ENCODE peak calls at places on chromosomes 3 and 15, in ten cellular contexts. One of them, this sample, is unnamed. For H3K4me1 and H3K27me3, the result is how much of the 10 kb centered on the place peaks cover.

GRCh38 chr15:36075333-36075732 is 504.1 kb upstream of the CDIN1 start:
- DNase-seq in fibroblast of lung: peak
- DNase-seq in effector memory CD4-positive, alpha-beta T cell: no peak
- DNase-seq in tibial artery: no peak
- DNase-seq in small intestine: no peak
- DNase-seq in tibial nerve: no peak
- DNase-seq in suprapubic skin: no peak
- DNase-seq in ovary: no peak
- DNase-seq in Peyer's patch: no peak
- DNase-seq in SK-N-SH: no peak
- DNase-seq in this sample: no peak

GRCh38 chr15:39828374-39828931 is 45.8 kb upstream of the FSIP1 start:
- DNase-seq in fibroblast of lung: peak
- DNase-seq in effector memory CD4-positive, alpha-beta T cell: no peak
- DNase-seq in tibial artery: no peak
- DNase-seq in small intestine: peak
- DNase-seq in tibial nerve: peak
- DNase-seq in suprapubic skin: no peak
- DNase-seq in ovary: no peak
- DNase-seq in Peyer's patch: no peak
- DNase-seq in SK-N-SH: no peak
- DNase-seq in this sample: peak

GRCh38 chr3:75272708-75273107 is 391.4 kb upstream of the FRG2C start:
- DNase-seq in fibroblast of lung: peak
- DNase-seq in effector memory CD4-positive, alpha-beta T cell: no peak
- DNase-seq in tibial artery: no peak
- DNase-seq in small intestine: no peak
- DNase-seq in tibial nerve: no peak
- DNase-seq in suprapubic skin: no peak
- DNase-seq in ovary: no peak
- DNase-seq in Peyer's patch: no peak
- DNase-seq in SK-N-SH: no peak
- DNase-seq in this sample: no peak

GRCh38 chr15:45200799-45201556 is 13.2 kb upstream of the SHF start:
- DNase-seq in fibroblast of lung: peak
- DNase-seq in effector memory CD4-positive, alpha-beta T cell: peak
- DNase-seq in tibial artery: peak
- DNase-seq in small intestine: peak
- DNase-seq in tibial nerve: peak
- DNase-seq in suprapubic skin: peak
- DNase-seq in ovary: peak
- DNase-seq in Peyer's patch: peak
- DNase-seq in SK-N-SH: peak
- DNase-seq in this sample: peak

GRCh38 chr3:50610181-50610971 is 1.2 kb downstream of the CISH start:
- DNase-seq in fibroblast of lung: no peak
- DNase-seq in effector memory CD4-positive, alpha-beta T cell: no peak
- DNase-seq in tibial artery: no peak
- DNase-seq in small intestine: peak
- DNase-seq in tibial nerve: no peak
- DNase-seq in suprapubic skin: no peak
- DNase-seq in ovary: peak
- DNase-seq in Peyer's patch: peak
- DNase-seq in SK-N-SH: no peak
- DNase-seq in this sample: no peak

GRCh38 chr3:4540267-4540666 is 47.1 kb downstream of the ITPR1 start:
- DNase-seq in fibroblast of lung: no peak
- DNase-seq in effector memory CD4-positive, alpha-beta T cell: no peak
- DNase-seq in tibial artery: no peak
- DNase-seq in small intestine: no peak
- DNase-seq in tibial nerve: no peak
- DNase-seq in suprapubic skin: no peak
- DNase-seq in ovary: no peak
- DNase-seq in Peyer's patch: no peak
- DNase-seq in SK-N-SH: no peak
- DNase-seq in this sample: no peak

GRCh38 chr15:36769110-36769509 is 189.7 kb downstream of the CDIN1 start:
- DNase-seq in fibroblast of lung: peak
- DNase-seq in effector memory CD4-positive, alpha-beta T cell: no peak
- DNase-seq in tibial artery: no peak
- DNase-seq in small intestine: no peak
- DNase-seq in tibial nerve: no peak
- DNase-seq in suprapubic skin: no peak
- DNase-seq in ovary: no peak
- DNase-seq in Peyer's patch: no peak
- DNase-seq in SK-N-SH: no peak
- DNase-seq in this sample: no peak

GRCh38 chr15:90087454-90088154 is 14.7 kb downstream of the IDH2 start:
- DNase-seq in fibroblast of lung: peak
- DNase-seq in effector memory CD4-positive, alpha-beta T cell: no peak
- DNase-seq in tibial artery: no peak
- DNase-seq in small intestine: no peak
- DNase-seq in tibial nerve: no peak
- DNase-seq in suprapubic skin: no peak
- DNase-seq in ovary: peak
- DNase-seq in Peyer's patch: no peak
- DNase-seq in SK-N-SH: peak
- DNase-seq in this sample: peak

GRCh38 chr15:66838671-66839239 is 136.7 kb downstream of the SMAD6 start:
- DNase-seq in fibroblast of lung: peak
- DNase-seq in effector memory CD4-positive, alpha-beta T cell: no peak
- DNase-seq in tibial artery: no peak
- DNase-seq in small intestine: peak
- DNase-seq in tibial nerve: no peak
- DNase-seq in suprapubic skin: no peak
- DNase-seq in ovary: no peak
- DNase-seq in Peyer's patch: no peak
- DNase-seq in SK-N-SH: peak
- DNase-seq in this sample: peak

GRCh38 chr15:75422554-75422953 is 28.9 kb downstream of the SIN3A start:
- DNase-seq in fibroblast of lung: no peak
- DNase-seq in effector memory CD4-positive, alpha-beta T cell: no peak
- DNase-seq in tibial artery: no peak
- DNase-seq in small intestine: no peak
- DNase-seq in tibial nerve: no peak
- DNase-seq in suprapubic skin: no peak
- DNase-seq in ovary: no peak
- DNase-seq in Peyer's patch: no peak
- DNase-seq in SK-N-SH: no peak
- DNase-seq in this sample: no peak

GRCh38 chr15:99424978-99425665 is 140.7 kb upstream of the MEF2A start:
- DNase-seq in fibroblast of lung: peak
- DNase-seq in effector memory CD4-positive, alpha-beta T cell: no peak
- DNase-seq in tibial artery: peak
- DNase-seq in small intestine: no peak
- DNase-seq in tibial nerve: no peak
- DNase-seq in suprapubic skin: peak
- DNase-seq in ovary: no peak
- DNase-seq in Peyer's patch: peak
- DNase-seq in SK-N-SH: peak
- DNase-seq in this sample: peak

DNA sequence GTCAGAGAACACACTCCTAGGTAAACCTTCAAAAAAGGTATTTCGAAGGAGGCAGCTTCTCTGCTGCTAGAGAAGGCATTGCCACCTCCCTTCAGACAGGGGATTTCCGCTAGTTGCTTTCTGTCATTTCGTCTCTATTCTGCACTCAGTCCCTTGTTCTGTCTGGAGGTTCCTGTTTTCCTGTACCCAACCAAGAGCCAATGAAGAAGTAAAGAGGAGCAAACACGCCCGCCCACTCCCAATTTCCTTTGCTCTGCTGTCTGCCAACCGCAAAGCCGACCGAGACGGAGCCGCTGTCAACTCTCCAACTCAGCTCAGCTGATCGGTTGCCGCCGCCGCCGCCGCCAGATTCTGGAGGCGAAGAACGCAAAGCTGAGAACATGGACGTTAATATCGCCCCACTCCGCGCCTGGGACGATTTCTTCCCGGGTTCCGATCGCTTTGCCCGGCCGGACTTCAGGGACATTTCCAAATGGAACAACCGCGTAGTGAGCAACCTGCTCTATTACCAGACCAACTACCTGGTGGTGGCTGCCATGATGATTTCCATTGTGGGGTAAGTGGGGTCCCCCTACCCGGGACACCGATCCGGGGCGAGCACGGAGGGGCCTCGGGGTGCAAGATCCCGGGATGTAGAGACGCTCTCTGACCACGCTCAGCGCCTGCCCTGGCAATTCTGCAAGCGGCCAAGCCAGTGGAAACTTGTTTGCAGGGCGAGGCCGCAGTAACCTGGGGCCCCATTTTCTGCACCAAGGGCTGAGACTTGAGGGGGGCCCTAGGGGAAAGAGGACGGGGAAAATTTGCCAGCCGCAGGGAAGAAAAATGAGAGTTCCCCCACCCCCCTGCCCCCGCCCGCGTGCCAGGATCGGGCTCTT is at the start of gene ARL6IP5:
- DNase-seq in fibroblast of lung: peak
- DNase-seq in effector memory CD4-positive, alpha-beta T cell: peak
- DNase-seq in tibial artery: peak
- DNase-seq in small intestine: peak
- DNase-seq in tibial nerve: peak
- DNase-seq in suprapubic skin: peak
- DNase-seq in ovary: peak
- DNase-seq in Peyer's patch: peak
- DNase-seq in SK-N-SH: peak
- DNase-seq in this sample: peak
- H3K4me1 ChIP-seq in fibroblast of lung: under half
- H3K4me1 ChIP-seq in effector memory CD4-positive, alpha-beta T cell: half or more
- H3K4me1 ChIP-seq in tibial artery: half or more
- H3K4me1 ChIP-seq in small intestine: under half
- H3K4me1 ChIP-seq in tibial nerve: half or more
- H3K4me1 ChIP-seq in suprapubic skin: half or more
- H3K4me1 ChIP-seq in ovary: under half
- H3K4me1 ChIP-seq in Peyer's patch: half or more
- H3K4me1 ChIP-seq in SK-N-SH: under half
- H3K4me1 ChIP-seq in this sample: under half

GRCh38 chr3:133958071-133958806 is 62.6 kb upstream of the RAB6B start:
- DNase-seq in fibroblast of lung: no peak
- DNase-seq in effector memory CD4-positive, alpha-beta T cell: no peak
- DNase-seq in tibial artery: no peak
- DNase-seq in small intestine: no peak
- DNase-seq in tibial nerve: no peak
- DNase-seq in suprapubic skin: no peak
- DNase-seq in ovary: no peak
- DNase-seq in Peyer's patch: no peak
- DNase-seq in SK-N-SH: no peak
- DNase-seq in this sample: peak

GRCh38 chr3:133954961-133955360 is 59.3 kb upstream of the RAB6B start:
- DNase-seq in fibroblast of lung: no peak
- DNase-seq in effector memory CD4-positive, alpha-beta T cell: no peak
- DNase-seq in tibial artery: no peak
- DNase-seq in small intestine: no peak
- DNase-seq in tibial nerve: no peak
- DNase-seq in suprapubic skin: no peak
- DNase-seq in ovary: no peak
- DNase-seq in Peyer's patch: no peak
- DNase-seq in SK-N-SH: no peak
- DNase-seq in this sample: no peak

GRCh38 chr3:133956982-133957381 is 61.3 kb upstream of the RAB6B start:
- DNase-seq in fibroblast of lung: no peak
- DNase-seq in effector memory CD4-positive, alpha-beta T cell: no peak
- DNase-seq in tibial artery: no peak
- DNase-seq in small intestine: no peak
- DNase-seq in tibial nerve: no peak
- DNase-seq in suprapubic skin: no peak
- DNase-seq in ovary: no peak
- DNase-seq in Peyer's patch: no peak
- DNase-seq in SK-N-SH: no peak
- DNase-seq in this sample: no peak

GRCh38 chr3:133955892-133956291 is 60.2 kb upstream of the RAB6B start:
- DNase-seq in fibroblast of lung: no peak
- DNase-seq in effector memory CD4-positive, alpha-beta T cell: no peak
- DNase-seq in tibial artery: no peak
- DNase-seq in small intestine: no peak
- DNase-seq in tibial nerve: no peak
- DNase-seq in suprapubic skin: no peak
- DNase-seq in ovary: no peak
- DNase-seq in Peyer's patch: no peak
- DNase-seq in SK-N-SH: peak
- DNase-seq in this sample: no peak

GRCh38 chr3:133956333-133956732 is 60.7 kb upstream of the RAB6B start:
- DNase-seq in fibroblast of lung: no peak
- DNase-seq in effector memory CD4-positive, alpha-beta T cell: no peak
- DNase-seq in tibial artery: no peak
- DNase-seq in small intestine: no peak
- DNase-seq in tibial nerve: no peak
- DNase-seq in suprapubic skin: no peak
- DNase-seq in ovary: no peak
- DNase-seq in Peyer's patch: no peak
- DNase-seq in SK-N-SH: peak
- DNase-seq in this sample: no peak
- H3K27me3 ChIP-seq in fibroblast of lung: under half
- H3K27me3 ChIP-seq in effector memory CD4-positive, alpha-beta T cell: under half
- H3K27me3 ChIP-seq in tibial artery: under half
- H3K27me3 ChIP-seq in small intestine: under half
- H3K27me3 ChIP-seq in tibial nerve: under half
- H3K27me3 ChIP-seq in suprapubic skin: under half
- H3K27me3 ChIP-seq in ovary: under half
- H3K27me3 ChIP-seq in Peyer's patch: under half
- H3K27me3 ChIP-seq in SK-N-SH: under half
- H3K27me3 ChIP-seq in this sample: under half

GRCh38 chr15:61157933-61158332 is 71.2 kb downstream of the RORA start:
- DNase-seq in fibroblast of lung: peak
- DNase-seq in effector memory CD4-positive, alpha-beta T cell: no peak
- DNase-seq in tibial artery: peak
- DNase-seq in small intestine: no peak
- DNase-seq in tibial nerve: peak
- DNase-seq in suprapubic skin: peak
- DNase-seq in ovary: no peak
- DNase-seq in Peyer's patch: peak
- DNase-seq in SK-N-SH: no peak
- DNase-seq in this sample: no peak
- H3K27ac ChIP-seq in fibroblast of lung: no peak
- H3K27ac ChIP-seq in effector memory CD4-positive, alpha-beta T cell: no peak
- H3K27ac ChIP-seq in tibial artery: no peak
- H3K27ac ChIP-seq in small intestine: no peak
- H3K27ac ChIP-seq in tibial nerve: no peak
- H3K27ac ChIP-seq in suprapubic skin: no peak
- H3K27ac ChIP-seq in ovary: no peak
- H3K27ac ChIP-seq in Peyer's patch: no peak
- H3K27ac ChIP-seq in SK-N-SH: no peak
- H3K27ac ChIP-seq in this sample: no peak

DNA sequence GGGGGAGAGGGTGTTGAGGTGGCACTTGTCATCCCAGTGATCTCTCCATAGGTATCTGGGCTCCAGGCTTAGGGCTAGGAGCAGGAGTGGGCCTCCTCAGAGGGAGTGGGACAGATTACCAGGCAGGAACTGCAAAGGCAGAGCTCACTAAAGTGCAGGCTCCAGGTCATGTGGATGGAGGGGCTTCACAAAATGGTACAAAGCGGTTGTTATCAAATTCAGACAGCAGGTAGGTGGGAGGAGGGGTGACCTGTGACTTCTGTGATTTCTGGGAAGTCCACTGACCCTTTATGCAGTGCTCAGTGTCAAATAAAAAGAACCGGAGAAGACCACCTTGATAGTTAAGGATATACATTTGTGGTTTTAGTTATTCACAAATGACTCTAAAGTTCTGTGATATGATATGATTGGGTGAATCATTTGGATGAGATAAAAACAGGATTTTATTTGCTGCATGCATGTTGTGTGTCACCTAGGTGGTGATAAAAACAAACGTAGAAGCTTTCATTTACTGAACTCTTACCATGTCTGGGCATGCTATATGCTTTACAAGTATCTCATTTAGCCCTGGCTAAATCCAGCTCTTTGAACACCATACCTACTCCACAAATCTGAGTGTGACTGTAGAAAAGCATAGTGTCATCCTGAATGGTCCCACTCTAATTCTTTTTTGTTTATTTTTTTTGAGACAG is 20.2 kb downstream of the ST6GAL1 start:
- DNase-seq in fibroblast of lung: no peak
- DNase-seq in effector memory CD4-positive, alpha-beta T cell: no peak
- DNase-seq in tibial artery: no peak
- DNase-seq in small intestine: no peak
- DNase-seq in tibial nerve: no peak
- DNase-seq in suprapubic skin: no peak
- DNase-seq in ovary: no peak
- DNase-seq in Peyer's patch: no peak
- DNase-seq in SK-N-SH: no peak
- DNase-seq in this sample: no peak
- H3K4me1 ChIP-seq in fibroblast of lung: under half
- H3K4me1 ChIP-seq in effector memory CD4-positive, alpha-beta T cell: under half
- H3K4me1 ChIP-seq in tibial artery: half or more
- H3K4me1 ChIP-seq in small intestine: under half
- H3K4me1 ChIP-seq in tibial nerve: under half
- H3K4me1 ChIP-seq in suprapubic skin: under half
- H3K4me1 ChIP-seq in ovary: under half
- H3K4me1 ChIP-seq in Peyer's patch: under half
- H3K4me1 ChIP-seq in SK-N-SH: under half
- H3K4me1 ChIP-seq in this sample: under half

This sample was measured in SJCRH30.